ENCODE peak calls at places on chromosomes 3 and 15, in five cellular contexts. One of them, this sample, is unnamed.

GRCh38 chr3:20161714-20162113 is 24.3 kb downstream of the SGO1 start:
- DNase-seq in activated gamma-delta T cell treated with Interleukin-2 at 50 U/mL for 16 hours: no peak
- DNase-seq in NCI-H1105 treated with DMSO at 0.1 percent for 48 hours: no peak
- DNase-seq in endothelial cell: no peak
- DNase-seq in left cardiac atrium: no peak
- DNase-seq in this sample: no peak

GRCh38 chr3:65879372-65879771 is 159.3 kb downstream of the MAGI1 start:
- DNase-seq in activated gamma-delta T cell treated with Interleukin-2 at 50 U/mL for 16 hours: no peak
- DNase-seq in NCI-H1105 treated with DMSO at 0.1 percent for 48 hours: no peak
- DNase-seq in endothelial cell: no peak
- DNase-seq in left cardiac atrium: no peak
- DNase-seq in this sample: no peak

GRCh38 chr3:48927928-48928327 is 9.3 kb downstream of the ARIH2 start:
- DNase-seq in activated gamma-delta T cell treated with Interleukin-2 at 50 U/mL for 16 hours: no peak
- DNase-seq in NCI-H1105 treated with DMSO at 0.1 percent for 48 hours: no peak
- DNase-seq in endothelial cell: no peak
- DNase-seq in left cardiac atrium: no peak
- DNase-seq in this sample: no peak

GRCh38 chr15:88069561-88069960 is 187.0 kb downstream of the NTRK3 start:
- DNase-seq in activated gamma-delta T cell treated with Interleukin-2 at 50 U/mL for 16 hours: no peak
- DNase-seq in NCI-H1105 treated with DMSO at 0.1 percent for 48 hours: no peak
- DNase-seq in endothelial cell: no peak
- DNase-seq in left cardiac atrium: no peak
- DNase-seq in this sample: no peak

GRCh38 chr3:189727898-189728297 is 96.7 kb downstream of the TP63 start:
- DNase-seq in activated gamma-delta T cell treated with Interleukin-2 at 50 U/mL for 16 hours: no peak
- DNase-seq in NCI-H1105 treated with DMSO at 0.1 percent for 48 hours: no peak
- DNase-seq in endothelial cell: no peak
- DNase-seq in left cardiac atrium: no peak
- DNase-seq in this sample: no peak

GRCh38 chr3:44387404-44387803 is 48.8 kb downstream of the TCAIM start:
- DNase-seq in activated gamma-delta T cell treated with Interleukin-2 at 50 U/mL for 16 hours: no peak
- DNase-seq in NCI-H1105 treated with DMSO at 0.1 percent for 48 hours: no peak
- DNase-seq in endothelial cell: no peak
- DNase-seq in left cardiac atrium: no peak
- DNase-seq in this sample: no peak

GRCh38 chr3:196144383-196145105 is 62.7 kb upstream of the TFRC start:
- DNase-seq in activated gamma-delta T cell treated with Interleukin-2 at 50 U/mL for 16 hours: no peak
- DNase-seq in NCI-H1105 treated with DMSO at 0.1 percent for 48 hours: no peak
- DNase-seq in endothelial cell: no peak
- DNase-seq in left cardiac atrium: no peak
- DNase-seq in this sample: peak; percentile 31

GRCh38 chr15:58987501-58988010 is at the start of gene RNF111:
- DNase-seq in activated gamma-delta T cell treated with Interleukin-2 at 50 U/mL for 16 hours: peak; percentile 89
- DNase-seq in NCI-H1105 treated with DMSO at 0.1 percent for 48 hours: peak; percentile 97
- DNase-seq in endothelial cell: peak; percentile 79
- DNase-seq in left cardiac atrium: peak; percentile 91
- DNase-seq in this sample: peak; percentile 89

GRCh38 chr3:119457260-119457659 is 6.2 kb downstream of the TMEM39A start:
- DNase-seq in activated gamma-delta T cell treated with Interleukin-2 at 50 U/mL for 16 hours: no peak
- DNase-seq in NCI-H1105 treated with DMSO at 0.1 percent for 48 hours: no peak
- DNase-seq in endothelial cell: no peak
- DNase-seq in left cardiac atrium: no peak
- DNase-seq in this sample: no peak

GRCh38 chr3:50321146-50321843 is 1.2 kb downstream of the HYAL2 start:
- DNase-seq in activated gamma-delta T cell treated with Interleukin-2 at 50 U/mL for 16 hours: peak; percentile 74
- DNase-seq in NCI-H1105 treated with DMSO at 0.1 percent for 48 hours: peak; percentile 70
- DNase-seq in endothelial cell: peak; percentile 75
- DNase-seq in left cardiac atrium: peak; percentile 93
- DNase-seq in this sample: peak; percentile 80

GRCh38 chr3:44026224-44026865 is 215.3 kb upstream of the TOPAZ1 start:
- DNase-seq in activated gamma-delta T cell treated with Interleukin-2 at 50 U/mL for 16 hours: no peak
- DNase-seq in NCI-H1105 treated with DMSO at 0.1 percent for 48 hours: no peak
- DNase-seq in endothelial cell: no peak
- DNase-seq in left cardiac atrium: no peak
- DNase-seq in this sample: no peak

GRCh38 chr3:129913618-129914017 is 20.1 kb upstream of the TMCC1 start:
- DNase-seq in activated gamma-delta T cell treated with Interleukin-2 at 50 U/mL for 16 hours: no peak
- DNase-seq in NCI-H1105 treated with DMSO at 0.1 percent for 48 hours: no peak
- DNase-seq in endothelial cell: no peak
- DNase-seq in left cardiac atrium: no peak
- DNase-seq in this sample: no peak

GRCh38 chr15:59953392-59953883 is 50.7 kb upstream of the FOXB1 start:
- DNase-seq in activated gamma-delta T cell treated with Interleukin-2 at 50 U/mL for 16 hours: no peak
- DNase-seq in NCI-H1105 treated with DMSO at 0.1 percent for 48 hours: peak; percentile 99
- DNase-seq in endothelial cell: no peak
- DNase-seq in left cardiac atrium: no peak
- DNase-seq in this sample: no peak

GRCh38 chr3:156834435-156834834 is 8.3 kb downstream of the LEKR1 start:
- DNase-seq in activated gamma-delta T cell treated with Interleukin-2 at 50 U/mL for 16 hours: no peak
- DNase-seq in NCI-H1105 treated with DMSO at 0.1 percent for 48 hours: no peak
- DNase-seq in endothelial cell: no peak
- DNase-seq in left cardiac atrium: no peak
- DNase-seq in this sample: no peak

GRCh38 chr3:29282431-29283296 is 1.8 kb downstream of the RBMS3 start:
- DNase-seq in activated gamma-delta T cell treated with Interleukin-2 at 50 U/mL for 16 hours: no peak
- DNase-seq in NCI-H1105 treated with DMSO at 0.1 percent for 48 hours: no peak
- DNase-seq in endothelial cell: no peak
- DNase-seq in left cardiac atrium: no peak
- DNase-seq in this sample: no peak

GRCh38 chr3:39022275-39022630 is 29.5 kb downstream of the SCN11A start:
- DNase-seq in activated gamma-delta T cell treated with Interleukin-2 at 50 U/mL for 16 hours: no peak
- DNase-seq in NCI-H1105 treated with DMSO at 0.1 percent for 48 hours: no peak
- DNase-seq in endothelial cell: no peak
- DNase-seq in left cardiac atrium: no peak
- DNase-seq in this sample: no peak

GRCh38 chr3:197539651-197540051 is 16.1 kb downstream of the BDH1 start:
- DNase-seq in activated gamma-delta T cell treated with Interleukin-2 at 50 U/mL for 16 hours: no peak
- DNase-seq in NCI-H1105 treated with DMSO at 0.1 percent for 48 hours: no peak
- DNase-seq in endothelial cell: no peak
- DNase-seq in left cardiac atrium: no peak
- DNase-seq in this sample: no peak

GRCh38 chr3:128343287-128344045 is 123.2 kb downstream of the DNAJB8 start:
- DNase-seq in activated gamma-delta T cell treated with Interleukin-2 at 50 U/mL for 16 hours: no peak
- DNase-seq in NCI-H1105 treated with DMSO at 0.1 percent for 48 hours: no peak
- DNase-seq in endothelial cell: peak; percentile 42
- DNase-seq in left cardiac atrium: no peak
- DNase-seq in this sample: no peak

GRCh38 chr3:14337828-14338227 is 64.6 kb upstream of the SLC6A6 start:
- DNase-seq in activated gamma-delta T cell treated with Interleukin-2 at 50 U/mL for 16 hours: no peak
- DNase-seq in NCI-H1105 treated with DMSO at 0.1 percent for 48 hours: no peak
- DNase-seq in endothelial cell: no peak
- DNase-seq in left cardiac atrium: no peak
- DNase-seq in this sample: no peak

GRCh38 chr3:5002174-5002870 is 23.1 kb downstream of the BHLHE40 start:
- DNase-seq in activated gamma-delta T cell treated with Interleukin-2 at 50 U/mL for 16 hours: peak; percentile 68
- DNase-seq in NCI-H1105 treated with DMSO at 0.1 percent for 48 hours: no peak
- DNase-seq in endothelial cell: no peak
- DNase-seq in left cardiac atrium: peak; percentile 16
- DNase-seq in this sample: peak; percentile 83

GRCh38 chr3:13104511-13104910 is 31.3 kb upstream of the IQSEC1 start:
- DNase-seq in activated gamma-delta T cell treated with Interleukin-2 at 50 U/mL for 16 hours: no peak
- DNase-seq in NCI-H1105 treated with DMSO at 0.1 percent for 48 hours: no peak
- DNase-seq in endothelial cell: no peak
- DNase-seq in left cardiac atrium: peak; percentile 6
- DNase-seq in this sample: no peak

GRCh38 chr3:152780553-152780952 is 54.4 kb upstream of the P2RY1 start:
- DNase-seq in activated gamma-delta T cell treated with Interleukin-2 at 50 U/mL for 16 hours: no peak
- DNase-seq in NCI-H1105 treated with DMSO at 0.1 percent for 48 hours: no peak
- DNase-seq in endothelial cell: no peak
- DNase-seq in left cardiac atrium: no peak
- DNase-seq in this sample: no peak

GRCh38 chr3:147881933-147882332 is 472.8 kb downstream of the ZIC1 start:
- DNase-seq in activated gamma-delta T cell treated with Interleukin-2 at 50 U/mL for 16 hours: no peak
- DNase-seq in NCI-H1105 treated with DMSO at 0.1 percent for 48 hours: no peak
- DNase-seq in endothelial cell: no peak
- DNase-seq in left cardiac atrium: no peak
- DNase-seq in this sample: no peak

GRCh38 chr3:15010664-15011063 is 54.5 kb downstream of the MRPS25 start:
- DNase-seq in activated gamma-delta T cell treated with Interleukin-2 at 50 U/mL for 16 hours: no peak
- DNase-seq in NCI-H1105 treated with DMSO at 0.1 percent for 48 hours: no peak
- DNase-seq in endothelial cell: no peak
- DNase-seq in left cardiac atrium: no peak
- DNase-seq in this sample: no peak

GRCh38 chr3:58041182-58041825 is 33.1 kb downstream of the FLNB start:
- DNase-seq in activated gamma-delta T cell treated with Interleukin-2 at 50 U/mL for 16 hours: no peak
- DNase-seq in NCI-H1105 treated with DMSO at 0.1 percent for 48 hours: no peak
- DNase-seq in endothelial cell: no peak
- DNase-seq in left cardiac atrium: no peak
- DNase-seq in this sample: peak; percentile 19

GRCh38 chr3:3836845-3837244 is 37.6 kb downstream of the LRRN1 start:
- DNase-seq in activated gamma-delta T cell treated with Interleukin-2 at 50 U/mL for 16 hours: no peak
- DNase-seq in NCI-H1105 treated with DMSO at 0.1 percent for 48 hours: no peak
- DNase-seq in endothelial cell: no peak
- DNase-seq in left cardiac atrium: no peak
- DNase-seq in this sample: no peak

GRCh38 chr15:101159096-101159935 is 92.5 kb downstream of the CHSY1 start:
- DNase-seq in activated gamma-delta T cell treated with Interleukin-2 at 50 U/mL for 16 hours: no peak
- DNase-seq in NCI-H1105 treated with DMSO at 0.1 percent for 48 hours: no peak
- DNase-seq in endothelial cell: no peak
- DNase-seq in left cardiac atrium: no peak
- DNase-seq in this sample: no peak

GRCh38 chr15:38164507-38164906 is 88.1 kb upstream of the SPRED1 start:
- DNase-seq in activated gamma-delta T cell treated with Interleukin-2 at 50 U/mL for 16 hours: no peak
- DNase-seq in NCI-H1105 treated with DMSO at 0.1 percent for 48 hours: no peak
- DNase-seq in endothelial cell: no peak
- DNase-seq in left cardiac atrium: no peak
- DNase-seq in this sample: no peak

GRCh38 chr15:88382482-88382983 is 84.7 kb downstream of the MRPL46 start:
- DNase-seq in activated gamma-delta T cell treated with Interleukin-2 at 50 U/mL for 16 hours: no peak
- DNase-seq in NCI-H1105 treated with DMSO at 0.1 percent for 48 hours: peak; percentile 19
- DNase-seq in endothelial cell: no peak
- DNase-seq in left cardiac atrium: no peak
- DNase-seq in this sample: no peak

GRCh38 chr3:186413615-186414415 is 51.8 kb upstream of the DGKG start:
- DNase-seq in activated gamma-delta T cell treated with Interleukin-2 at 50 U/mL for 16 hours: peak; percentile 8
- DNase-seq in NCI-H1105 treated with DMSO at 0.1 percent for 48 hours: peak; percentile 75
- DNase-seq in endothelial cell: peak; percentile 15
- DNase-seq in left cardiac atrium: peak; percentile 62
- DNase-seq in this sample: no peak

GRCh38 chr15:49273734-49274318 is 103.8 kb downstream of the GALK2 start:
- DNase-seq in activated gamma-delta T cell treated with Interleukin-2 at 50 U/mL for 16 hours: no peak
- DNase-seq in NCI-H1105 treated with DMSO at 0.1 percent for 48 hours: no peak
- DNase-seq in endothelial cell: no peak
- DNase-seq in left cardiac atrium: no peak
- DNase-seq in this sample: no peak

GRCh38 chr3:190996376-190996775 is 133.9 kb upstream of the GMNC start:
- DNase-seq in activated gamma-delta T cell treated with Interleukin-2 at 50 U/mL for 16 hours: no peak
- DNase-seq in NCI-H1105 treated with DMSO at 0.1 percent for 48 hours: no peak
- DNase-seq in endothelial cell: no peak
- DNase-seq in left cardiac atrium: no peak
- DNase-seq in this sample: no peak

This sample was measured in immature natural killer cell.